ENCODE peak calls at places on chromosomes 6 and 20, in nine cellular contexts. S is A673, V is GM12865, Q is left lung, D is upper lobe of right lung, G is uterus, J is endothelial cell, T is adrenal gland, X is astrocyte. Y is an unnamed sample.

GRCh38 chr6:34047913-34048867 is 97.7 kb downstream of the GRM4 start:
- DNase-seq in S (no peak), V (no peak), Q (peak), D (no peak), G (no peak), J (no peak), T (no peak), X (no peak), Y (no peak)

GRCh38 chr20:17343631-17344447 is 117.0 kb downstream of the PCSK2 start:
- DNase-seq in S (peak), V (no peak), Q (no peak), D (no peak), G (no peak), J (no peak), T (no peak), X (peak), Y (no peak)

GRCh38 chr20:57941572-57942381 is 232.0 kb upstream of the PMEPA1 start:
- DNase-seq in S (no peak), V (no peak), Q (no peak), D (no peak), G (peak), J (no peak), T (no peak), X (no peak), Y (no peak)

GRCh38 chr6:77565370-77565769 is 87.5 kb upstream of the MEI4 start:
- DNase-seq in S (no peak), V (no peak), Q (no peak), D (no peak), G (no peak), J (no peak), T (no peak), X (no peak), Y (no peak)

GRCh38 chr6:13048113-13048512 is 280.2 kb downstream of the TBC1D7 start:
- DNase-seq in S (no peak), V (no peak), Q (no peak), D (no peak), G (no peak), J (no peak), T (no peak), X (peak), Y (no peak)

GRCh38 chr20:58637466-58638198 is 13.5 kb upstream of the STX16 start:
- DNase-seq in S (no peak), V (no peak), Q (no peak), D (peak), G (peak), J (no peak), T (peak), X (no peak), Y (no peak)

GRCh38 chr6:31794866-31795615 is 511 bp downstream of the VARS1 start:
- DNase-seq in S (peak), V (no peak), Q (peak), D (no peak), G (peak), J (no peak), T (no peak), X (no peak), Y (no peak)

GRCh38 chr20:1272368-1273155 is 6.5 kb downstream of the SNPH start:
- DNase-seq in S (no peak), V (no peak), Q (no peak), D (no peak), G (no peak), J (no peak), T (no peak), X (no peak), Y (no peak)

GRCh38 chr6:130815200-130816071 is 11.8 kb upstream of the SMLR1 start:
- DNase-seq in S (no peak), V (no peak), Q (no peak), D (no peak), G (no peak), J (no peak), T (no peak), X (no peak), Y (no peak)

GRCh38 chr20:13141541-13141940 is 79.5 kb upstream of the ISM1 start:
- DNase-seq in S (no peak), V (no peak), Q (no peak), D (no peak), G (no peak), J (no peak), T (no peak), X (no peak), Y (no peak)

GRCh38 chr6:84663866-84664265 is 100.5 kb downstream of the TBX18 start:
- DNase-seq in S (no peak), V (no peak), Q (no peak), D (no peak), G (no peak), J (no peak), T (no peak), X (peak), Y (no peak)

GRCh38 chr6:125014157-125014957 is 52.1 kb downstream of the RNF217 start:
- DNase-seq in S (peak), V (no peak), Q (no peak), D (no peak), G (no peak), J (no peak), T (no peak), X (peak), Y (no peak)

GRCh38 chr6:15491986-15492269 is 170.9 kb downstream of the DTNBP1 start:
- DNase-seq in S (no peak), V (no peak), Q (no peak), D (no peak), G (no peak), J (no peak), T (no peak), X (no peak), Y (no peak)

GRCh38 chr20:34472246-34472925 is 43.8 kb upstream of the DYNLRB1 start:
- DNase-seq in S (peak), V (no peak), Q (no peak), D (no peak), G (no peak), J (no peak), T (no peak), X (peak), Y (no peak)

GRCh38 chr6:109001554-109001953 is 93.1 kb downstream of the SESN1 start:
- DNase-seq in S (peak), V (no peak), Q (no peak), D (no peak), G (no peak), J (no peak), T (no peak), X (no peak), Y (no peak)

GRCh38 chr6:157714153-157714490 is 108.9 kb upstream of the SNX9 start:
- DNase-seq in S (no peak), V (no peak), Q (no peak), D (no peak), G (no peak), J (no peak), T (no peak), X (peak), Y (no peak)

GRCh38 chr6:3259491-3259958 is 778 bp downstream of the PSMG4 start:
- DNase-seq in S (peak), V (peak), Q (no peak), D (peak), G (no peak), J (peak), T (peak), X (peak), Y (peak)

GRCh38 chr6:147033267-147033666 is 170.9 kb upstream of the STXBP5 start:
- DNase-seq in S (no peak), V (no peak), Q (no peak), D (no peak), G (no peak), J (no peak), T (no peak), X (no peak), Y (no peak)

GRCh38 chr6:32972353-32973143 is 4.2 kb downstream of the BRD2 start:
- DNase-seq in S (no peak), V (peak), Q (peak), D (peak), G (peak), J (peak), T (peak), X (no peak), Y (peak)

GRCh38 chr6:54716869-54717268 is 129.7 kb upstream of the FAM83B start:
- DNase-seq in S (no peak), V (no peak), Q (no peak), D (no peak), G (no peak), J (no peak), T (no peak), X (no peak), Y (no peak)

GRCh38 chr20:18404172-18404571 is 62.7 kb downstream of the DZANK1 start:
- DNase-seq in S (no peak), V (peak), Q (no peak), D (no peak), G (no peak), J (no peak), T (no peak), X (peak), Y (no peak)

GRCh38 chr6:134449004-134449403 is 131.1 kb upstream of the SGK1 start:
- DNase-seq in S (no peak), V (no peak), Q (no peak), D (no peak), G (no peak), J (no peak), T (no peak), X (no peak), Y (no peak)

GRCh38 chr6:134453792-134454510 is 136.0 kb upstream of the SGK1 start:
- DNase-seq in S (no peak), V (no peak), Q (no peak), D (no peak), G (no peak), J (no peak), T (no peak), X (no peak), Y (no peak)

GRCh38 chr6:134449781-134450180 is 131.9 kb upstream of the SGK1 start:
- DNase-seq in S (no peak), V (no peak), Q (no peak), D (no peak), G (no peak), J (no peak), T (no peak), X (no peak), Y (no peak)

GRCh38 chr6:134452901-134453300 is 135.0 kb upstream of the SGK1 start:
- DNase-seq in S (no peak), V (no peak), Q (no peak), D (no peak), G (no peak), J (no peak), T (no peak), X (no peak), Y (no peak)

DNA sequence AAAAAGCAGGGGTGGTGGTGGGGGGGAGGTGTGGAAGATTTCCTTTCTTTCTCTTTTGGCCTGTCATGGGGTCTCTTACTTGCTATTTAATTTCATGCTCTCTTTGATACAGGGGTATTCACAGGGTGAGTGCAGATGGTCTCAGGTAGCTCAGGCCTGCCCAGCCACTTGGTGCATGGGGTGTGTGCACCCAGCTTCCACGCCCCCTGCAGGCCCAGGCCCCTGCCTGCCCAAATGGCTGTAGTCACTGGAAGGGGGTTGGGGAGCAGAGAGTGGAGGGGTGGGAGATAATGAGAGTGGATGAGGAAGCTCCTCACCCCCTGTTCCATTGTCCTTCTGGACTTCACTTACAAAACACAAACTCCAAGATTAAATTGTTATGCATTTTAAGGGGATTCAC is 133.6 kb upstream of the SGK1 start:
- DNase-seq in S (no peak), V (peak), Q (no peak), D (no peak), G (no peak), J (no peak), T (no peak), X (no peak), Y (no peak)
- TF ChIP-seq CTCF in S (peak), V (peak), Q (no peak), D (no peak), G (no peak), J (no peak), T (no peak), X (no peak), Y (peak)

GRCh38 chr6:155319902-155320301 is 5.6 kb upstream of the TFB1M start:
- DNase-seq in S (no peak), V (no peak), Q (no peak), D (no peak), G (no peak), J (no peak), T (no peak), X (no peak), Y (no peak)

GRCh38 chr6:155314773-155315515 is 660 bp upstream of the TFB1M start:
- DNase-seq in S (peak), V (peak), Q (peak), D (peak), G (peak), J (no peak), T (peak), X (peak), Y (peak)

GRCh38 chr6:155315516-155315871 is 1.2 kb upstream of the TFB1M start:
- DNase-seq in S (no peak), V (no peak), Q (no peak), D (no peak), G (no peak), J (no peak), T (no peak), X (no peak), Y (no peak)

GRCh38 chr6:155316419-155316818 is 2.1 kb upstream of the TFB1M start:
- DNase-seq in S (no peak), V (no peak), Q (no peak), D (no peak), G (no peak), J (no peak), T (no peak), X (no peak), Y (no peak)

GRCh38 chr6:155317186-155317585 is 2.9 kb upstream of the TFB1M start:
- DNase-seq in S (peak), V (no peak), Q (no peak), D (no peak), G (no peak), J (no peak), T (no peak), X (no peak), Y (no peak)
- TF ChIP-seq CTCF in S (peak), V (no peak), Q (no peak), D (peak), G (no peak), J (peak), T (peak), X (peak), Y (no peak)

GRCh38 chr20:56171087-56172012 is 77.2 kb upstream of the MC3R start:
- DNase-seq in S (peak), V (no peak), Q (no peak), D (no peak), G (no peak), J (no peak), T (peak), X (no peak), Y (no peak)
- TF ChIP-seq CTCF in S (peak), V (no peak), Q (no peak), D (peak), G (peak), J (no peak), T (peak), X (peak), Y (peak)

GRCh38 chr6:111429571-111429970 is 53.4 kb downstream of the REV3L start:
- DNase-seq in S (no peak), V (no peak), Q (peak), D (no peak), G (no peak), J (no peak), T (no peak), X (no peak), Y (no peak)
- TF ChIP-seq CTCF in S (no peak), V (no peak), Q (no peak), D (no peak), G (no peak), J (no peak), T (no peak), X (no peak), Y (no peak)